ENCODE peak calls at places on chromosome 13, in five cellular contexts. V is H1, O is H9, X is neuronal stem cell, K is mesenchymal stem cell. B is an unnamed sample.

GRCh38 chr13:47480941-47481340 is 520.1 kb downstream of the SUCLA2 start:
- DNase-seq in V (no peak), O (no peak), X (no peak), K (no peak), B (no peak)

GRCh38 chr13:28753208-28753892 is 34.6 kb upstream of the SLC46A3 start:
- DNase-seq in V (peak), O (peak), X (no peak), K (peak), B (peak)

GRCh38 chr13:37492741-37493514 is 105.6 kb downstream of the POSTN start:
- DNase-seq in V (no peak), O (no peak), X (no peak), K (peak), B (no peak)

GRCh38 chr13:73056054-73056962 is 2.5 kb upstream of the KLF5 start:
- DNase-seq in V (no peak), O (no peak), X (no peak), K (peak), B (peak)

GRCh38 chr13:76812971-76813691 is 73.1 kb downstream of the KCTD12 start:
- DNase-seq in V (no peak), O (no peak), X (no peak), K (no peak), B (no peak)

GRCh38 chr13:108957369-108958012 is 328.1 kb downstream of the MYO16 start:
- DNase-seq in V (no peak), O (no peak), X (no peak), K (peak), B (peak)

GRCh38 chr13:80265348-80265747 is 75.6 kb downstream of the SPRY2 start:
- DNase-seq in V (no peak), O (no peak), X (no peak), K (no peak), B (no peak)

GRCh38 chr13:59356607-59357006 is 807.1 kb downstream of the DIAPH3 start:
- DNase-seq in V (no peak), O (no peak), X (no peak), K (peak), B (no peak)

GRCh38 chr13:36310417-36311108 is 12.9 kb upstream of the CCDC169 start:
- DNase-seq in V (no peak), O (no peak), X (no peak), K (no peak), B (no peak)

GRCh38 chr13:25354377-25354776 is 17.4 kb upstream of the ATP8A2 start:
- DNase-seq in V (no peak), O (no peak), X (no peak), K (no peak), B (no peak)

GRCh38 chr13:99158846-99159245 is 41.8 kb upstream of the UBAC2 start:
- DNase-seq in V (no peak), O (no peak), X (no peak), K (no peak), B (peak)

GRCh38 chr13:99154064-99154463 is 46.6 kb upstream of the UBAC2 start:
- DNase-seq in V (no peak), O (no peak), X (no peak), K (no peak), B (no peak)

GRCh38 chr13:99153219-99153618 is 47.4 kb upstream of the UBAC2 start:
- DNase-seq in V (no peak), O (no peak), X (no peak), K (no peak), B (no peak)

GRCh38 chr13:99157046-99157445 is 43.6 kb upstream of the UBAC2 start:
- DNase-seq in V (no peak), O (no peak), X (no peak), K (no peak), B (no peak)

DNA sequence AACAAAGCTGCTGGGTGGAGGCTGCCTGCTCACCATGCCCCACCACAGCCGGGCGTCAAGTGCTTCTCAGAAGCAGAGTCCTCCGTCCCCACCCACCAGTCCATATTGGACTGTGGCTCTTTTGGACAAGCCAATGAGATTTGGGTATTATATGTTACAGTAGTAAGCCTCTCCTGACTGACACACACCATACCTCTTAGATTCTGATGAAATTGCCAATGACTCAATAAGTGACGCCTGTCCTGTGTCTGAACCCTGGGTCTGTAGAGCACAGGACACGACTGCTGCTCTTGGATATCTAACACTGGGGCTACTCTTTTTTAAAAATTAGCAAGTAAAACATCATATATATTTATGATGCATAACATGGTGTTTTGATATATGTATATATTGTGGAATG is 44.8 kb upstream of the UBAC2 start:
- DNase-seq in V (no peak), O (no peak), X (no peak), K (no peak), B (no peak)
- H2BK12ac ChIP-seq in V (no peak), O (no peak), X (no peak), K (no peak), B (peak)

DNA sequence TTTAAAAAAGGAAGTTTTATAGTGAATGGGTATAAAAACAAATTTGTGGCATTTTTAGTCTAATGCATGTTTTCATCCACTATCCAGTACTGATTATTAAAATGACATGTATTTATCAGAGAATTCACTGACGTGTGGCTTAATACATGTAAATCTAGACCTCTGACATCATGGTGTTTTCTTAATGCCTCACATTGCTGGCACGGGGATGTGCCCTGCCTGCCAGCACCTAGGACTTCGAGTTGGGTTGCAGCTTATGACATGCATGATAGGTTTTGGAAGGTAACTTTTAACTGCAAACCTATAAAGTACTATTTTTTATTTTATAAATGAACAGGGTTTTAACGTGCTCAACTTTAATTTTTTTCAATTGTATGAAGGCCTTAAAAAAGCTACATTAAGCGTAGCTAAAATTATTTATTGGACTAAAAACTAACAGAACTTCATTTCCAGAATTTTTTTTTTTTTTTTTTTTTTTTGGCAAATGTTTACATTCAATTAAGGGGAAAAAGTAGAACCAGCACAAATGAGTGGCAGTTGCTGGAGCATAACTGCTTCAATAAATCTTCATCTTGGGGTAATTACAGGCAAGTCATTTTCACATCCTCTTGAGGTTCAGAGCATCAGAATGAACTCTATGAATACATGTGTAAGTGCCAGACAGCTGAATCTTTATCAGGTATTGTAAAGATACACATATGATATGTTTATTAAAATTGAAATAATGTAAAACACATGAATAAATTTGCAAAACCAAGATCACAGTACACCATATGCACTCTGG is 16.3 kb downstream of the METTL21C start:
- DNase-seq in V (no peak), O (no peak), X (no peak), K (no peak), B (no peak)
- H3K23ac ChIP-seq in V (no peak), O (no peak), X (no peak), K (no peak), B (no peak)

GRCh38 chr13:50131998-50132936 is 117.0 kb downstream of the KCNRG start:
- DNase-seq in V (no peak), O (peak), X (peak), K (peak), B (no peak)

GRCh38 chr13:50133277-50133953 is 118.2 kb downstream of the KCNRG start:
- DNase-seq in V (peak), O (peak), X (peak), K (no peak), B (no peak)

GRCh38 chr13:50129923-50130685 is 114.9 kb downstream of the KCNRG start:
- DNase-seq in V (peak), O (peak), X (peak), K (peak), B (peak)

GRCh38 chr13:50130686-50131051 is 115.4 kb downstream of the KCNRG start:
- DNase-seq in V (peak), O (peak), X (peak), K (no peak), B (peak)

DNA sequence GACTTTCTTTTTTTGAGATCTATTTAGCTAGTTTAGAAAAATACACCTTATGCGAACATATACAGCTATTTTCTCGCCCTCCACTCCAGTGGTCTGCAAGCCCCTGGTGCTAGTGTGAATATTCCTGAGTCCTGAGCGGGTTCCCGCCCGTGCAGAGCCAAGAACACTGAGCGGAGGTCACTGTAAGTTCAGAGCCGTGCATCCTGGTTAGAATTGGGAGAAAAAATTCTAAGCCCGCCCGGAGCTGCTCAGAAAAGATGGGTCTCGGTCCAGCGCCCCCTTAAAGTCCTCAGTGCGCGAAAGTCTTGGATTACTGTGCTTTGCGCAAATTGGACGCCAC is 117.7 kb downstream of the KCNRG start:
- DNase-seq in V (no peak), O (no peak), X (peak), K (no peak), B (no peak)
- H2BK12ac ChIP-seq in V (no peak), O (no peak), X (no peak), K (no peak), B (no peak)

DNA sequence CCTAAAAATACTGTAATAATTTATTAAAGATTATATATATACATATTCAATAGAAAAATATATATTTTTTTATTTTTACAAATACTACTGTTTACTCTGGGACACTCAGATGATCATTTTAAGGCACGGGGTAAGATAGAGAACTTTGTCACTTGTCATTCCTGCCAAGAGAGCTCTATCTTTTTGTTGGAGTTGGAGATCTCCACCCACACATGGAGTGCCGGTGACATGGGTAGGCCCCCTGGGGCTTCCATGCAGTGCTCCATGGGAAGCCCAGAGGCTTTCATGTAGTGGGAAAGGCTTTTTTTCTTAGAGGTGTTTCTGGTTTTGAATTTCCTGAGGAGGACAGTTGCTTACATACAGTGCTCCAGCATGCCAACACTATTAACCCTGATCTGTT is 81.4 kb downstream of the LMO7 start:
- DNase-seq in V (no peak), O (no peak), X (no peak), K (no peak), B (no peak)
- H3K23ac ChIP-seq in V (no peak), O (no peak), X (no peak), K (no peak), B (no peak)

DNA sequence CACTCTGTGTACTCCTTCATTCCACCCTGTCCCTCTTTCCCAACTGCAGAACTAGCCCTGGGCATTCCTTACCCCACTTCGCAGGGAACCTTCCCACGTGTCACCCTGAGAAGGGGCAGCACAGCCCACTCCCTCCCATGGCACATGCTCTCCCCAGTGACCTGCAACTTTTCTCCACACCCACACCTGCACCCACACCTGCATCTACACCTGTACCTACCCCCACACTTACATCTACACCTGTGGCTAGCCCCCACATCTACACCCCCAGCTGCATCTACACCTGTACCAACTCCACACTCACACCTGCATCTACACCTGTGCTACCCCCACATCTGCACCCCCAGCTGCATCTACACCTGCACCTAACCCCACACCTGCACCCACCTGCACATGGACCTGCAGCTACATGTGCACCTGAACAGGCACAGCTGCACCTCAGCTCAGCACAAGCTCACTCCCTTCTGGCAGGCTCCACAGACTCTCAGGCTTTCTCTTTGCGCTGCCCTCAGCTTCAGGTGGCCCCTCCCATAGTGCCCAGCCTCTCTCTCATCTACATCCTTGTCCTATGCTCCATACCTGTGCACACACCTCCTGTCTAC is 234.1 kb downstream of the TUBA3C start:
- DNase-seq in V (no peak), O (no peak), X (no peak), K (no peak), B (no peak)
- H2BK12ac ChIP-seq in V (no peak), O (no peak), X (no peak), K (no peak), B (no peak)

B was measured in trophoblast cell.